ENCODE peak calls at places on chromosome 19, in seven cellular contexts. G is small intestine, Y is upper lobe of left lung, W is astrocyte, B is left ventricle myocardium inferior, E is adrenal gland, X is stomach. L is an unnamed sample. For H3K4me1, the result is how much of the 10 kb centered on the place peaks cover.

GRCh38 chr19:48967346-48968178 is 2.5 kb downstream of the FTL start:
- DNase-seq in G (no peak), Y (no peak), W (peak), B (peak), E (no peak), X (no peak), L (peak)

GRCh38 chr19:2827022-2827421 is 7.4 kb downstream of the ZNF554 start:
- DNase-seq in G (no peak), Y (no peak), W (no peak), B (no peak), E (no peak), X (no peak), L (no peak)

GRCh38 chr19:58196911-58197616 is 14.2 kb downstream of the ZNF274 start:
- DNase-seq in G (no peak), Y (no peak), W (peak), B (no peak), E (no peak), X (no peak), L (no peak)

GRCh38 chr19:23771761-23772667 is 13.3 kb upstream of the ZNF681 start:
- DNase-seq in G (no peak), Y (no peak), W (no peak), B (no peak), E (no peak), X (no peak), L (no peak)

GRCh38 chr19:13937479-13938360 is 497 bp downstream of the PODNL1 start:
- DNase-seq in G (no peak), Y (peak), W (peak), B (no peak), E (no peak), X (no peak), L (peak)

GRCh38 chr19:19111967-19112580 is 26.2 kb downstream of the TMEM161A start:
- DNase-seq in G (no peak), Y (no peak), W (no peak), B (no peak), E (no peak), X (no peak), L (no peak)

GRCh38 chr19:9941236-9941635 is 4.9 kb upstream of the OLFM2 start:
- DNase-seq in G (no peak), Y (no peak), W (peak), B (no peak), E (no peak), X (no peak), L (no peak)

GRCh38 chr19:44800461-44800860 is 8.4 kb upstream of the BCAM start:
- DNase-seq in G (peak), Y (peak), W (peak), B (peak), E (peak), X (peak), L (peak)

GRCh38 chr19:40286674-40287421 is 1.7 kb upstream of the AKT2 start:
- DNase-seq in G (no peak), Y (no peak), W (no peak), B (no peak), E (no peak), X (no peak), L (no peak)

GRCh38 chr19:53813996-53814395 is 10.1 kb downstream of the NLRP12 start:
- DNase-seq in G (no peak), Y (no peak), W (peak), B (no peak), E (no peak), X (no peak), L (no peak)

DNA sequence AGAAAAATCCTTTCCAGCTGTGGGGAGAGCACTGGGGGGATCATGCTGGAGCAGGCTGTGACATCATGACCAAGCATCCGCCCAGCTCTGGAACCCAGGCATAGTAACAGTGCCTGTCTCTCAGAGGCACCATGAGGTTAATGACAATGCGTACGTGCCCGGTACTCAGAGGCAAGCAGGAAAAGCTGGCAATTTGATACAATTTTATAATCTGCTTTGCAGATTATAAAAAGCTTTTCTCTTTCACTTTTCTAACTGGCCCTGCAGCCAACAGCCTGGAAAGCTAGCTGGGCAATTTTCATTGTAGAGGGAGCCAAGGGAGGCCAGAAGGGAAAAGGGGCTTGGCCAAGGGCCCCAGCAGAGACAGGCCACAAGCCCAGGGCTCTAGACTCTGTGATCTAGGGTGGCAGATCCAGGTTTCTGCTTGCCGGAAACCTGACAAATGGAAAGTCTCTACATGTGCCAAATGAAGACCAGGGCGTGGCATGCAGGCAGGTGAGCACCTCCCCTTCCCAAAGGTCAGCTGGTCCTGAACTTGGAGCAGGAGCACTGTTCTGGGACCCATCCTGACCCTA is 22.7 kb downstream of the VRK3 start:
- DNase-seq in G (no peak), Y (no peak), W (no peak), B (no peak), E (no peak), X (no peak), L (peak)
- H3K27ac ChIP-seq in G (no peak), Y (no peak), W (no peak), B (no peak), E (no peak), X (peak), L (no peak)

DNA sequence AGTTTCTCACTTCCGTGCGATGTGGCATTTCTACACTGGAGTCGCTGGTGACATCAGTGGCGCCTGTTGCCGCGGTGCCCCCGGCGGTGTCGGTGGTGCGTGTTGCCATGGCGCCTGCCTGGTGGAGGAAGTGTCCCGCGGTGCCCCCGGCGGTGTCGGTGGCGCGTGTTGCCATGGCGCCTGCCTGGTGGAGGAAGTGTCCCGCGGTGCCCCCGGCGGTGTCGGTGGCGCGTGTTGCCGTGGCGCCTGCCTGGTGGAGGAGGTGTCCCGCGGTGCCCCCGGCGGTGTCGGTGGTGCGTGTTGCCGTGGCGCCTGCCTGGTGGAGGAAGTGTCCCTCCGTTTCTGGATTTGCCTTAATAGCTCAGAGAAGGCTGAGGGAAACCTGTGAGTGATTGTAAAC is 127.6 kb downstream of the KDM4B start:
- DNase-seq in G (no peak), Y (peak), W (no peak), B (no peak), E (no peak), X (no peak), L (peak)
- H3K4me1 ChIP-seq in G (under half), Y (under half), W (under half), B (under half), E (under half), X (under half), L (under half)

GRCh38 chr19:57034544-57034943 is 85.2 kb upstream of the USP29 start:
- DNase-seq in G (no peak), Y (no peak), W (no peak), B (no peak), E (no peak), X (no peak), L (no peak)
- H3K27ac ChIP-seq in G (no peak), Y (no peak), W (no peak), B (no peak), E (no peak), X (no peak), L (no peak)

DNA sequence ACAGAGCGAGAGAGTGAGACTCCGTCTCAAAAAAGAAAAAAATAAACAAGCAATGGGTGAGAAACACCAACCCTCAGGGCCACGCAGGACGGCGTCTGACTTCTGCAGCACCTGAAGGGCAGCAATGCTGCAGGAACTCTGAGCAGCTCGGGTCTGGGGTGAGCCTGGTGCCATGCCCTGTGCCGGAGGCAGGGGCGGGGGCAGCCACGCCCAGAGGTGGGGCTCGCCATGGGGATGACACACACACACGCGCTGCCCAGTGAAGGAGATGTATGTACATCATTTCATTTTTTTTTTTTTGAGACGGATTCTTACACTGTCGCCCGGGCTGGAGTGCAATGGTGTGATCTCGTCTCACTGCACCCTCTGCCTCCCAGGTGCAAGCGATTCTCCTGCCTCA is 24.3 kb downstream of the GPX4 start:
- DNase-seq in G (no peak), Y (peak), W (no peak), B (no peak), E (no peak), X (no peak), L (no peak)
- H3K4me1 ChIP-seq in G (under half), Y (half or more), W (under half), B (under half), E (half or more), X (under half), L (under half)

GRCh38 chr19:11096210-11096841 is 7.1 kb downstream of the LDLR start:
- DNase-seq in G (peak), Y (no peak), W (peak), B (peak), E (peak), X (no peak), L (peak)
- H3K27ac ChIP-seq in G (peak), Y (peak), W (peak), B (peak), E (peak), X (peak), L (peak)

GRCh38 chr19:11047856-11048255 is 41.4 kb upstream of the LDLR start:
- DNase-seq in G (no peak), Y (no peak), W (no peak), B (no peak), E (no peak), X (no peak), L (no peak)
- H3K4me1 ChIP-seq in G (under half), Y (under half), W (under half), B (under half), E (under half), X (under half), L (under half)

GRCh38 chr19:16898306-16899015 is 9.7 kb downstream of the F2RL3 start:
- DNase-seq in G (no peak), Y (no peak), W (no peak), B (no peak), E (no peak), X (no peak), L (peak)

GRCh38 chr19:16895467-16896097 is 6.8 kb downstream of the F2RL3 start:
- DNase-seq in G (no peak), Y (peak), W (no peak), B (no peak), E (no peak), X (no peak), L (no peak)

GRCh38 chr19:16897572-16898056 is 8.8 kb downstream of the F2RL3 start:
- DNase-seq in G (no peak), Y (peak), W (peak), B (no peak), E (no peak), X (peak), L (no peak)

GRCh38 chr19:16896913-16897571 is 8.2 kb downstream of the F2RL3 start:
- DNase-seq in G (peak), Y (peak), W (peak), B (peak), E (peak), X (peak), L (peak)

GRCh38 chr19:16896098-16896912 is 7.5 kb downstream of the F2RL3 start:
- DNase-seq in G (no peak), Y (peak), W (no peak), B (no peak), E (no peak), X (no peak), L (peak)
- H3K27ac ChIP-seq in G (peak), Y (peak), W (no peak), B (peak), E (peak), X (peak), L (peak)

DNA sequence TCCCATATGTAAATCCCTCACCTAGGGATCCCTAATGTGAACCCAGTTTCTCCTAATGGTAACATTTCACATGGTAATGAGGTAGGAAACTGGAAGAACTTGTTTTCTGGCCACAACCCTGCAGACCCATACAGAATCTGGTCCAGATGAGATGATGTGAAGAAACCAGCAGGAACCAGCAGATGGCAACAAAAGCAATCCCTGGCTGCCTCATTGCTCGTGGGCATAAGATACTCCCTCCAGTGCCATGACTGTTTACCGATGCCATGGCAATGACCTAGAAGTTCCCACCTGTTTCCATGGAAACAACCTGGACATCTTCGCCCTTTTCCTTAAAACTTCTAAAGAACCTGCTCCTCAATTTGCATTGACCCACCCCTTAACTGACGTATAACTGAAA is 1.4 kb upstream of the CD209 start:
- DNase-seq in G (no peak), Y (no peak), W (no peak), B (no peak), E (no peak), X (no peak), L (no peak)
- H3K4me1 ChIP-seq in G (under half), Y (under half), W (under half), B (under half), E (under half), X (under half), L (under half)